ENCODE peak calls at places on chromosomes 7 and 10, in eight cellular contexts. D is MM.1S; M is bronchial epithelial cell; T is RWPE1; E is CD8-positive, alpha-beta T cell; A is choroid plexus epithelial cell; Z is endothelial cell of umbilical vein; O is astrocyte of the spinal cord. P is an unnamed sample.
A peak's percentile ranks its signal among the peaks of the same experiment; 100 is the strongest.

GRCh38 chr10:121169406-121169805 is 318.2 kb downstream of the WDR11 start:
- DNase-seq in D (no peak), M (no peak), T (no peak), E (no peak), A (no peak), Z (no peak), O (no peak), P (no peak)

GRCh38 chr7:44639701-44640321 is 33.4 kb downstream of the OGDH start:
- DNase-seq in D (no peak), M (peak; percentile 88), T (peak; percentile 87), E (no peak), A (peak; percentile 93), Z (peak; percentile 85), O (peak; percentile 85), P (no peak)

GRCh38 chr7:70595741-70596574 is 536.0 kb upstream of the GALNT17 start:
- DNase-seq in D (peak; percentile 27), M (no peak), T (no peak), E (no peak), A (no peak), Z (no peak), O (no peak), P (peak; percentile 18)

GRCh38 chr7:5296627-5297226 is 14.0 kb downstream of the SLC29A4 start:
- DNase-seq in D (no peak), M (no peak), T (peak; percentile 45), E (peak; percentile 66), A (peak; percentile 5), Z (peak; percentile 13), O (no peak), P (peak; percentile 60)

GRCh38 chr10:95363303-95363912 is 72.6 kb upstream of the PDLIM1 start:
- DNase-seq in D (peak; percentile 70), M (peak; percentile 69), T (peak; percentile 81), E (peak; percentile 35), A (peak; percentile 86), Z (peak; percentile 71), O (peak; percentile 73), P (no peak)

GRCh38 chr7:14590206-14590605 is 312.3 kb downstream of the DGKB start:
- DNase-seq in D (no peak), M (no peak), T (no peak), E (no peak), A (no peak), Z (no peak), O (no peak), P (no peak)

GRCh38 chr10:5442056-5442989 is 30.0 kb downstream of the NET1 start:
- DNase-seq in D (peak; percentile 51), M (peak; percentile 71), T (peak; percentile 38), E (peak; percentile 22), A (peak; percentile 71), Z (peak; percentile 78), O (peak; percentile 64), P (no peak)

GRCh38 chr7:921581-922333 is 32.7 kb downstream of the ADAP1 start:
- DNase-seq in D (no peak), M (no peak), T (no peak), E (no peak), A (no peak), Z (no peak), O (no peak), P (peak; percentile 30)

GRCh38 chr7:23685770-23686169 is 5.8 kb downstream of the FAM221A start:
- DNase-seq in D (no peak), M (peak; percentile 21), T (no peak), E (no peak), A (peak; percentile 6), Z (no peak), O (peak; percentile 18), P (no peak)

GRCh38 chr7:101935521-101936141 is 118.2 kb downstream of the CUX1 start:
- DNase-seq in D (no peak), M (no peak), T (no peak), E (no peak), A (no peak), Z (no peak), O (no peak), P (no peak)

GRCh38 chr7:47441796-47442744 is 139.8 kb downstream of the TNS3 start:
- DNase-seq in D (no peak), M (no peak), T (no peak), E (no peak), A (peak; percentile 30), Z (no peak), O (peak; percentile 23), P (no peak)

GRCh38 chr7:43735802-43736603 is 6.7 kb upstream of the COA1 start:
- DNase-seq in D (no peak), M (peak; percentile 53), T (no peak), E (no peak), A (peak; percentile 48), Z (no peak), O (no peak), P (no peak)

GRCh38 chr7:17304926-17305325 is 6.5 kb downstream of the AHR start:
- DNase-seq in D (no peak), M (peak; percentile 96), T (peak; percentile 56), E (no peak), A (peak; percentile 92), Z (peak; percentile 94), O (peak; percentile 94), P (no peak)

GRCh38 chr7:50475340-50475739 is 25.2 kb upstream of the FIGNL1 start:
- DNase-seq in D (no peak), M (no peak), T (no peak), E (no peak), A (no peak), Z (no peak), O (no peak), P (no peak)

GRCh38 chr7:79965946-79966345 is 168.7 kb upstream of the GNAI1 start:
- DNase-seq in D (no peak), M (no peak), T (no peak), E (no peak), A (no peak), Z (no peak), O (no peak), P (no peak)
- TF ChIP-seq CTCF in D (no peak), M (no peak), T (no peak), E (no peak), A (no peak), Z (no peak), O (no peak), P (no peak)

DNA sequence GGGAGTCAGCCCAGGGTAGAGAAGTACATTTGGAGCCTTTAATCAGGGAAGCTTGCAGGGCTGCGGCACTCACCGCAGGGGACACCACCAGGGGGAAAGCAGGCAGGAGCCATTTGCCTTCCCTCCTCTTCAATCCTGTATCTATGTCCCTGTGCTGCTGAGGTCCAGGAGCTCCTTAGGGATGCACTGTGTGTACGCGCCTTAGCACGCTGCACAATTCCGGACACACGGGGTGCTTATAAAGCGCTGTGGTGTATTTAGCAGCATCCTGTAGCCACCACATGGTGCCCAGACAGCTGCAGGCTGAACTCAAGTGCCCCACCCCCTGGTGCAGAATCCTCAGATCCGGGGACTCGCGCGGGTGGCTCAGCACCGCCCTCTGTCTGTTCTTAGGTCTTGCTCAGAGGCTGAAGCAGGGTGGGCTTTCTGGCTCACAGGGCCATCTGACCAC is 421.4 kb downstream of the SDK1 start:
- DNase-seq in D (no peak), M (no peak), T (no peak), E (peak; percentile 12), A (peak; percentile 54), Z (no peak), O (peak; percentile 23), P (no peak)
- TF ChIP-seq CTCF in D (no peak), M (no peak), T (no peak), E (no peak), A (peak; percentile 60), Z (no peak), O (peak; percentile 42), P (no peak)

GRCh38 chr7:82015751-82016150 is 245.9 kb upstream of the HGF start:
- DNase-seq in D (no peak), M (peak; percentile 72), T (peak; percentile 7), E (no peak), A (peak; percentile 47), Z (no peak), O (no peak), P (no peak)

GRCh38 chr7:82018226-82018625 is 248.4 kb upstream of the HGF start:
- DNase-seq in D (no peak), M (no peak), T (no peak), E (no peak), A (peak; percentile 33), Z (no peak), O (no peak), P (no peak)

GRCh38 chr7:82019538-82019937 is 249.7 kb upstream of the HGF start:
- DNase-seq in D (no peak), M (no peak), T (no peak), E (no peak), A (no peak), Z (no peak), O (no peak), P (no peak)

GRCh38 chr7:82020076-82020475 is 250.2 kb upstream of the HGF start:
- DNase-seq in D (no peak), M (no peak), T (no peak), E (no peak), A (no peak), Z (no peak), O (no peak), P (no peak)

GRCh38 chr7:82017334-82017943 is 247.6 kb upstream of the HGF start:
- DNase-seq in D (peak; percentile 18), M (peak; percentile 41), T (peak; percentile 40), E (no peak), A (peak; percentile 65), Z (peak; percentile 53), O (peak; percentile 44), P (no peak)
- TF ChIP-seq CTCF in D (peak; percentile 48), M (peak; percentile 16), T (peak; percentile 62), E (no peak), A (peak; percentile 61), Z (peak; percentile 31), O (peak; percentile 60), P (no peak)

DNA sequence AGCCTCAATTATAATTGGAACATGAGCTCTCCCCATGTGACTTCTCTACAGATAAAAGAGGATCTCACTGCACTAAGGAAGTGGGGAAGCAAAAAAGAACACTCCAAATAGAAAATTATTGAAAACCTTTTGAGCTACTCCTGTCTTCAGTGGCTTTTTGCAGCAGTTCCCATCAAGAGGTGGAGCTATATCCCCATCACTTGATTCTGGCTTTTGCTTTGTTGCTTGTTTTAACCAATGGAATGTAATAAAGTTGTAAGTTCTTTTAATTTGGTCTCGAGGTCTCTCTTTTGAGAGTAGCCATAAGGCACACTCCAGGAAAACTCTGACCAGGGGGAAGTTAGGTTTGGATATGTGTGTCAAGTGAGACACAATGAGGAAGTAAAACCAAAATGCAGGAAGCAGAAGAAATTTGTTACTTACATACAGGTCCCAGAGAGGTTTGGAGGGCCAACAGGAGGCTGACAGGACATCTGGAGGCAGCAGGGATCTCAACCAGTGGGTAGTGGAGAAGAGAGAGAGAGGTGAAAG is 569.4 kb downstream of the HTR7 start:
- DNase-seq in D (no peak), M (peak; percentile 42), T (peak; percentile 12), E (no peak), A (peak; percentile 80), Z (peak; percentile 68), O (peak; percentile 74), P (no peak)
- TF ChIP-seq CTCF in D (no peak), M (peak; percentile 20), T (no peak), E (no peak), A (peak; percentile 71), Z (no peak), O (peak; percentile 65), P (no peak)

GRCh38 chr7:157405914-157406810 is 69.4 kb downstream of the DNAJB6 start:
- DNase-seq in D (no peak), M (no peak), T (no peak), E (no peak), A (peak; percentile 26), Z (no peak), O (no peak), P (no peak)
- TF ChIP-seq CTCF in D (no peak), M (peak; percentile 4), T (no peak), E (no peak), A (peak; percentile 14), Z (no peak), O (peak; percentile 21), P (no peak)

GRCh38 chr10:17235136-17235535 is 7.1 kb downstream of the VIM start:
- DNase-seq in D (no peak), M (no peak), T (no peak), E (no peak), A (no peak), Z (peak; percentile 32), O (no peak), P (no peak)
- TF ChIP-seq CTCF in D (no peak), M (no peak), T (no peak), E (no peak), A (peak; percentile 41), Z (no peak), O (peak; percentile 29), P (no peak)

P was measured in natural killer cell.